ENCODE peak calls at places on chromosomes 2 and 18, in five cellular contexts. D, C, V, A and M are unnamed samples.

GRCh38 chr2:186891219-186891621 is 42.2 kb upstream of the ZSWIM2 start:
- DNase-seq in D (no peak), V (no peak), A (no peak), C (no peak), M (peak; percentile 88)

GRCh38 chr18:54086863-54087262 is 137.6 kb downstream of the MBD2 start:
- DNase-seq in A (no peak), V (no peak), C (no peak), D (no peak), M (no peak)

GRCh38 chr2:113703404-113704299 is 52.8 kb downstream of the SLC35F5 start:
- DNase-seq in C (no peak), D (no peak), A (no peak), V (no peak), M (no peak)

GRCh38 chr2:127153691-127154158 is 46.8 kb upstream of the BIN1 start:
- DNase-seq in D (no peak), V (no peak), C (no peak), A (no peak), M (peak; percentile 85)

GRCh38 chr2:32805104-32806095 is 141.4 kb upstream of the LTBP1 start:
- DNase-seq in D (no peak), A (no peak), C (no peak), V (no peak), M (peak; percentile 62)

GRCh38 chr2:238174291-238174690 is 15.5 kb downstream of the ERFE start:
- DNase-seq in C (no peak), A (no peak), V (no peak), D (no peak), M (no peak)

GRCh38 chr2:197708331-197708730 is 3.2 kb downstream of the MARS2 start:
- DNase-seq in V (no peak), C (no peak), D (no peak), A (no peak), M (peak; percentile 75)

GRCh38 chr2:96353606-96354095 is 18.1 kb downstream of the NCAPH start:
- DNase-seq in D (no peak), A (no peak), V (no peak), C (no peak), M (peak; percentile 74)

GRCh38 chr2:95305341-95306058 is 8.4 kb downstream of the KCNIP3 start:
- DNase-seq in C (peak; percentile 85), V (no peak), A (no peak), D (no peak), M (no peak)

GRCh38 chr18:6022089-6022444 is 126.7 kb upstream of the TMEM200C start:
- DNase-seq in D (no peak), V (no peak), C (no peak), A (no peak), M (peak; percentile 28)

GRCh38 chr18:50527636-50528307 is 32.1 kb upstream of the MAPK4 start:
- DNase-seq in D (no peak), C (peak; percentile 61), V (no peak), A (no peak), M (no peak)

GRCh38 chr2:190809139-190809764 is 71.4 kb upstream of the GLS start:
- DNase-seq in C (no peak), V (no peak), D (no peak), A (no peak), M (no peak)

GRCh38 chr2:24015562-24016375 is 5.9 kb downstream of the MFSD2B start:
- DNase-seq in D (peak; percentile 46), C (no peak), A (no peak), V (no peak), M (peak; percentile 81)

GRCh38 chr2:32652555-32653209 is 24.8 kb downstream of the TTC27 start:
- DNase-seq in C (no peak), A (no peak), V (no peak), D (no peak), M (peak; percentile 6)